ENCODE peak calls at places on chromosomes 7 and 10, in ten cellular contexts. S is stimulated activated CD4-positive, alpha-beta T cell treated with anti-CD3 and anti-CD28 coated beads, Interleukin-4, amount 100 ng/mL, for 1 hour; M is thyroid gland; X is NCI-H187; I is left ventricle myocardium inferior; C is activated naive CD8-positive, alpha-beta T cell treated with anti-CD3 and anti-CD28 coated beads for 36 hours; E is KBM-7; A is NCI-H2081; Q is anterior cingulate cortex; G is OCI-LY7. W is an unnamed sample.

GRCh38 chr10:112517381-112517976 is 70.5 kb downstream of the VTI1A start:
- DNase-seq in S (no peak), M (no peak), X (no peak), I (no peak), C (no peak), E (no peak), A (no peak), Q (no peak), G (no peak), W (no peak)

GRCh38 chr7:50164552-50165220 is 71.6 kb upstream of the ZPBP start:
- DNase-seq in S (no peak), M (no peak), X (no peak), I (no peak), C (no peak), E (no peak), A (peak), Q (no peak), G (no peak), W (no peak)

GRCh38 chr10:122587099-122587725 is 26.7 kb downstream of the DMBT1 start:
- DNase-seq in S (no peak), M (peak), X (no peak), I (no peak), C (no peak), E (no peak), A (no peak), Q (no peak), G (no peak), W (no peak)

GRCh38 chr10:1253476-1254353 is 197.5 kb downstream of the WDR37 start:
- DNase-seq in S (no peak), M (no peak), X (no peak), I (no peak), C (no peak), E (peak), A (no peak), Q (no peak), G (no peak), W (no peak)

GRCh38 chr10:2772791-2773644 is 294.3 kb upstream of the PFKP start:
- DNase-seq in S (no peak), M (peak), X (peak), I (no peak), C (no peak), E (no peak), A (peak), Q (no peak), G (no peak), W (no peak)

GRCh38 chr7:12884856-12885440 is 197.5 kb downstream of the ARL4A start:
- DNase-seq in S (no peak), M (no peak), X (no peak), I (no peak), C (no peak), E (no peak), A (no peak), Q (no peak), G (no peak), W (no peak)

GRCh38 chr10:22344781-22345300 is 455 bp upstream of the SPAG6 start:
- DNase-seq in S (no peak), M (no peak), X (no peak), I (no peak), C (no peak), E (no peak), A (no peak), Q (no peak), G (no peak), W (no peak)

GRCh38 chr7:50657341-50657873 is 92.2 kb upstream of the DDC start:
- DNase-seq in S (no peak), M (no peak), X (no peak), I (peak), C (no peak), E (no peak), A (no peak), Q (no peak), G (no peak), W (no peak)

GRCh38 chr7:40833541-40834234 is 698.9 kb downstream of the SUGCT start:
- DNase-seq in S (no peak), M (no peak), X (no peak), I (no peak), C (no peak), E (no peak), A (no peak), Q (no peak), G (peak), W (peak)

GRCh38 chr7:158586499-158587191 is 978 bp downstream of the PTPRN2 start:
- DNase-seq in S (no peak), M (no peak), X (no peak), I (no peak), C (no peak), E (no peak), A (peak), Q (no peak), G (no peak), W (no peak)

GRCh38 chr7:115851291-115851690 is 179.3 kb downstream of the TFEC start:
- DNase-seq in S (no peak), M (no peak), X (peak), I (no peak), C (no peak), E (peak), A (peak), Q (no peak), G (peak), W (peak)

GRCh38 chr7:121198502-121198901 is 130.3 kb upstream of the WNT16 start:
- DNase-seq in S (no peak), M (no peak), X (no peak), I (no peak), C (no peak), E (no peak), A (no peak), Q (no peak), G (no peak), W (no peak)

GRCh38 chr10:60816624-60817023 is 38.3 kb downstream of the CDK1 start:
- DNase-seq in S (no peak), M (peak), X (no peak), I (no peak), C (no peak), E (peak), A (peak), Q (no peak), G (peak), W (peak)

GRCh38 chr10:124597677-124598165 is 136.1 kb downstream of the LHPP start:
- DNase-seq in S (no peak), M (peak), X (no peak), I (no peak), C (no peak), E (no peak), A (no peak), Q (no peak), G (peak), W (no peak)

GRCh38 chr10:111379521-111379920 is 302.7 kb downstream of the ADRA2A start:
- DNase-seq in S (no peak), M (no peak), X (no peak), I (no peak), C (no peak), E (no peak), A (no peak), Q (no peak), G (no peak), W (no peak)

GRCh38 chr10:114304566-114305421 is 65.7 kb downstream of the VWA2 start:
- DNase-seq in S (peak), M (peak), X (peak), I (peak), C (peak), E (peak), A (peak), Q (no peak), G (peak), W (peak)

GRCh38 chr10:80382989-80383388 is 25.4 kb upstream of the PRXL2A start:
- DNase-seq in S (peak), M (peak), X (no peak), I (no peak), C (peak), E (peak), A (peak), Q (no peak), G (peak), W (peak)

GRCh38 chr10:69146756-69147155 is 22.8 kb downstream of the VPS26A start:
- DNase-seq in S (no peak), M (no peak), X (no peak), I (no peak), C (no peak), E (peak), A (no peak), Q (no peak), G (no peak), W (peak)

GRCh38 chr10:86413046-86413728 is 46.6 kb upstream of the GRID1 start:
- DNase-seq in S (no peak), M (no peak), X (no peak), I (no peak), C (no peak), E (peak), A (no peak), Q (no peak), G (peak), W (peak)

GRCh38 chr7:42102301-42102700 is 134.7 kb downstream of the GLI3 start:
- DNase-seq in S (no peak), M (no peak), X (no peak), I (no peak), C (no peak), E (no peak), A (no peak), Q (no peak), G (no peak), W (no peak)

GRCh38 chr7:134420509-134421125 is 38.3 kb downstream of the AKR1B1 start:
- DNase-seq in S (no peak), M (peak), X (no peak), I (no peak), C (no peak), E (peak), A (peak), Q (peak), G (peak), W (peak)

GRCh38 chr7:123821320-123821719 is 23.6 kb upstream of the HYAL4 start:
- DNase-seq in S (no peak), M (no peak), X (no peak), I (no peak), C (no peak), E (no peak), A (no peak), Q (no peak), G (no peak), W (no peak)

GRCh38 chr7:107982918-107983389 is 20.0 kb downstream of the LAMB1 start:
- DNase-seq in S (no peak), M (no peak), X (no peak), I (no peak), C (no peak), E (no peak), A (peak), Q (no peak), G (no peak), W (peak)

GRCh38 chr7:110918949-110919548 is 171.9 kb upstream of the LRRN3 start:
- DNase-seq in S (no peak), M (no peak), X (no peak), I (no peak), C (no peak), E (no peak), A (no peak), Q (no peak), G (no peak), W (no peak)

GRCh38 chr10:132463333-132464255 is 66.6 kb downstream of the PWWP2B start:
- DNase-seq in S (no peak), M (no peak), X (no peak), I (no peak), C (no peak), E (no peak), A (no peak), Q (no peak), G (no peak), W (no peak)

GRCh38 chr7:43646603-43647313 is 63.9 kb downstream of the STK17A start:
- DNase-seq in S (no peak), M (no peak), X (no peak), I (no peak), C (no peak), E (no peak), A (no peak), Q (no peak), G (peak), W (no peak)

GRCh38 chr10:62554632-62555199 is 180.5 kb downstream of the ZNF365 start:
- DNase-seq in S (no peak), M (peak), X (no peak), I (no peak), C (no peak), E (peak), A (peak), Q (no peak), G (peak), W (peak)

GRCh38 chr10:61754553-61755540 is 92.1 kb downstream of the CABCOCO1 start:
- DNase-seq in S (no peak), M (no peak), X (no peak), I (no peak), C (no peak), E (no peak), A (peak), Q (no peak), G (no peak), W (no peak)

GRCh38 chr7:64873517-64873916 is 29.6 kb upstream of the ZNF273 start:
- DNase-seq in S (no peak), M (no peak), X (no peak), I (no peak), C (no peak), E (no peak), A (no peak), Q (no peak), G (no peak), W (no peak)

GRCh38 chr7:108083980-108084379 is 46.2 kb downstream of the LAMB4 start:
- DNase-seq in S (no peak), M (no peak), X (no peak), I (no peak), C (no peak), E (no peak), A (no peak), Q (no peak), G (no peak), W (no peak)

GRCh38 chr10:114538544-114538906 is 119.5 kb downstream of the ABLIM1 start:
- DNase-seq in S (peak), M (peak), X (no peak), I (no peak), C (peak), E (no peak), A (peak), Q (no peak), G (peak), W (no peak)

GRCh38 chr10:124106241-124106905 is 13.0 kb upstream of the CHST15 start:
- DNase-seq in S (no peak), M (peak), X (no peak), I (no peak), C (no peak), E (no peak), A (no peak), Q (no peak), G (peak), W (no peak)

GRCh38 chr7:22702516-22702915 is 24.5 kb upstream of the IL6 start:
- DNase-seq in S (no peak), M (no peak), X (no peak), I (no peak), C (no peak), E (no peak), A (no peak), Q (no peak), G (no peak), W (no peak)

W was measured in Kasumi-1.